ENCODE peak calls at places on chromosomes 4 and X, in five cellular contexts. W is HepG2, S is cardiac fibroblast, B is lower lobe of right lung, K is NT2/D1. C is an unnamed sample.

GRCh38 chr4:148469938-148470337 is 27.7 kb upstream of the NR3C2 start:
- DNase-seq in B (no peak), W (no peak), K (no peak), S (no peak), C (no peak)

GRCh38 chr4:168021666-168022065 is 70.7 kb upstream of the ANXA10 start:
- DNase-seq in K (no peak), S (peak), W (no peak), B (no peak), C (peak)

GRCh38 chrX:147770858-147771257 is 140.9 kb upstream of the FMR1 start:
- DNase-seq in W (no peak), B (no peak), K (no peak), S (no peak), C (no peak)

GRCh38 chr4:153432971-153433752 is 33.0 kb upstream of the TMEM131L start:
- DNase-seq in B (peak), W (peak), S (peak), K (peak), C (peak)

GRCh38 chr4:4488405-4489404 is 53.1 kb downstream of the STX18 start:
- DNase-seq in W (peak), B (no peak), S (peak), K (peak), C (no peak)

GRCh38 chr4:99947608-99948007 is 1.2 kb upstream of the DNAJB14 start:
- DNase-seq in S (no peak), K (no peak), W (no peak), B (no peak), C (no peak)

GRCh38 chrX:71586929-71587328 is 8.7 kb downstream of the GCNA start:
- DNase-seq in S (no peak), W (peak), B (no peak), K (no peak), C (no peak)

GRCh38 chr4:118974758-118975157 is 86.1 kb downstream of the SYNPO2 start:
- DNase-seq in S (peak), W (no peak), K (no peak), B (no peak), C (no peak)

GRCh38 chr4:85993641-85994040 is 366.2 kb downstream of the MAPK10 start:
- DNase-seq in K (no peak), W (no peak), B (no peak), S (no peak), C (no peak)

GRCh38 chrX:43500240-43500639 is 155.9 kb upstream of the MAOA start:
- DNase-seq in W (no peak), K (peak), S (no peak), B (no peak), C (no peak)

GRCh38 chr4:25670991-25671390 is 15.3 kb downstream of the SLC34A2 start:
- DNase-seq in W (no peak), B (no peak), S (no peak), K (no peak), C (no peak)

GRCh38 chrX:66110112-66110511 is 53.9 kb upstream of the HEPH start:
- DNase-seq in W (no peak), K (no peak), B (no peak), S (peak), C (no peak)

GRCh38 chr4:169070071-169070894 is 60.2 kb upstream of the CBR4 start:
- DNase-seq in B (no peak), W (peak), K (peak), S (peak), C (peak)

GRCh38 chrX:83508006-83508405 is at the start of gene POU3F4:
- DNase-seq in K (no peak), S (no peak), W (no peak), B (no peak), C (no peak)

GRCh38 chrX:150150081-150150779 is 211.9 kb upstream of the EOLA2 start:
- DNase-seq in W (no peak), K (no peak), B (no peak), S (no peak), C (no peak)

GRCh38 chr4:139523076-139523475 is 32.9 kb downstream of the SETD7 start:
- DNase-seq in S (peak), W (no peak), B (no peak), K (no peak), C (peak)

GRCh38 chrX:75230296-75230695 is 43.6 kb upstream of the UPRT start:
- DNase-seq in K (no peak), S (no peak), W (no peak), B (no peak), C (no peak)
- H3K4me3 ChIP-seq in K (no peak), S (no peak), W (no peak), B (no peak), C (no peak)

GRCh38 chr4:143515905-143516304 is 2.4 kb downstream of the SMARCA5 start:
- DNase-seq in K (no peak), W (no peak), B (no peak), S (no peak), C (no peak)
- H3K4me3 ChIP-seq in K (peak), W (peak), B (peak), S (peak), C (no peak)

DNA sequence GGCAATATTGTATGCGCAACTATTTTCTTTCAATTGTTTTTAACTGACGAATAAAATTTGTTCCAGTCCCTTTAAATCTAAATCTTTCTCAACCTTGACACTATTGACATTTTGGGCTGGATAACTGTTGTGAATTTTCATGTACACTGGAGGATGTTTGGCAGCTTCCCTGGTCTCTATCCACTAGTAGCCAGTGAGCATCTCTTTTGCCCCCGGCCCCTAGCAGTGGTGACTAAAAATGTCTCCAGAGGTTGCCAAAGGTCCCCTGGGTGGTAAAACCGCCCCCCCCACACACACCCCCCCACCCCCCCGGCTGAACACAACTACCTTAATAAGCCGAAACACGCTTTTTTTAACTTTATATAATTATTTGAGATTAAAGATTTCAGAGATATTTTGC is 514 bp downstream of the FANCB start:
- DNase-seq in W (no peak), B (no peak), K (no peak), S (peak), C (no peak)
- H3K4me3 ChIP-seq in W (peak), B (peak), K (peak), S (peak), C (peak)

DNA sequence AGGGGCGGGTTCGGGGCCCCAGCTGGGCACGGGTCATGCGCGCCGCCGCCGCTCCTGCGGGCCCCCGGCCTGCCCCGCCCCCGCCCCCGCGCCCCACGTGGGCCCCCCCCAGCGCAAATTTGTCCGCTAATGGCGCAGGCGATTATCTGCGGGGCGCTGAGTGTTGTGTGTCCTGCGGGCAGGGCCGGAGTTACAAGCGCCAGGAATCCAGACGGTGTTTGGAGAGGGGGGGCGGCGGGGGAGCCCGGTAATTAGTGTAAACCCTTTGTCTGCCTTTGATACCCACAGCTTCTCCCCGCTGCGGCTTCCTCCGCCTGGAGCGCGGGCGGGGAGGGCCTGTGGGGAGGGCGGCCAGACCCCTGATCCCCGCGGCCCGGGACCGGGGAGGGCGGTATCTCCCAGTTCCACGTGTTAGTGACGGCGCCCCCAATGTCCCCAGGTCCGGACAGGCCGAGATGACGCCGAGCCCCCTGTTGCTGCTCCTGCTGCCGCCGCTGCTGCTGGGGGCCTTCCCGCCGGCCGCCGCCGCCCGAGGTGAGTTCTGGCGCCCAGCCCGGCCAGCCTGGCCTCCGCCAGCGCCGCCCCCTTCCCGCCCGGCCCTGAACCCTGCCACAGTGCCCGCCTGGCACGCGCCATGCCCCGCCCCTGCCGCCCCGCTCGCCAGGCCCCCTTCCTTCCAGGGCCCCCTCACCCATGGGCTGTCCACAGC is 759 bp downstream of the FGFRL1 start:
- DNase-seq in S (no peak), W (peak), K (no peak), B (peak), C (no peak)
- H3K4me3 ChIP-seq in S (peak), W (peak), K (peak), B (peak), C (peak)

DNA sequence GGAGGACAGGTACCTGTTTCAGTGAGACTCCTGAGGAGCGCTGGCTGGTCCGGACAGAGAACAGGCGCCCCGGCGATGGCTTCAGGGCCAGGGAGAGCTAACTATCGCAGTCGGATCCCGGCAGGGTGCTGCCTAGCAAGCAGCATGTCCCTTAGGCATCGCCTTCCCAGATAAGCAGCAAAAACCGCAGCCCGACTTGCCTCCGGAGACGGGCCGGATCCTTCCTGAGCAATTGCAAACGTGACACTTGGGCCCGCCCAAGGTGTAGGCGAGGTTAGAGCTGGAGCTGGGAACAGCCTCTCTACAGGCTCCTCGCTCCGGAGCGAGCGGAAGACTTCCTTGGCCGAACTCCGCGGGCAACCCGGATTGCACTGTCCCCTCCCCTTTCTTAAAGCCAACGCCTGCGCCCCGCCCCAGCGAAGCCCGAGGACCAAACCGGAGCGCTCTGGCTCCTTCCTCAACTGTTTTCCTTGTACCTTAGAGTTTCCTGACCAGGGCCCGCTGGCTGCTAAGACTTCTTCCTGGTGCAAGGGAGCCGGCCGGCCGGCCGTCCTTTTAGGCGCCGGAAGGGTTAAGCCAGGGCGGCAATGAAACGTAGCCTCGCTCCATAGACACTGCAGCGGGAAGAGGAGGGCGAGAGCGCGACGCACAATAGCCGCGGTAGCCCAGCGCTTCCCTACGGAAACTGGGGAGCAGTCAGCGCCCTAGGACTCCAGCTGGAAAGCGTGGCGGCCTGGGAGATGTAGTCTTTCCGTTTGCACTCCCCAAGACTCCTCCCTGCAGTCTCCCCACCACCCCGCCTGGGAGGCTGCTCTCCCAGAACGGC is at the start of gene OPHN1:
- DNase-seq in W (peak), S (peak), B (peak), K (peak), C (peak)
- H3K4me3 ChIP-seq in W (peak), S (peak), B (peak), K (peak), C (peak)